ENCODE peak calls at places on chromosomes 4 and X, in five cellular contexts. O is right atrium auricular region, N is colonic mucosa, M is adrenal gland, P is cardiac muscle cell. U is an unnamed sample. For H3K4me1, the result is how much of the 10 kb centered on the place peaks cover.

GRCh38 chr4:58587856-58588255 is 1477.7 kb upstream of the IGFBP7 start:
- DNase-seq in O (no peak), N (no peak), M (no peak), P (no peak), U (peak)

GRCh38 chr4:113835005-113835404 is 73.5 kb upstream of the CAMK2D start:
- DNase-seq in O (no peak), N (no peak), M (no peak), P (no peak), U (no peak)

GRCh38 chr4:2069161-2069971 is 10.2 kb downstream of the NAT8L start:
- DNase-seq in O (no peak), N (no peak), M (no peak), P (no peak), U (no peak)

GRCh38 chr4:48141048-48141447 is 7.0 kb upstream of the TXK start:
- DNase-seq in O (no peak), N (no peak), M (no peak), P (peak), U (no peak)

GRCh38 chrX:134718329-134719317 is 60.4 kb upstream of the PLAC1 start:
- DNase-seq in O (no peak), N (no peak), M (no peak), P (no peak), U (peak)

GRCh38 chr4:79206660-79207059 is 119.2 kb downstream of the NAA11 start:
- DNase-seq in O (no peak), N (no peak), M (no peak), P (no peak), U (no peak)

GRCh38 chrX:19886888-19887531 is 390 bp downstream of the SH3KBP1 start:
- DNase-seq in O (no peak), N (peak), M (peak), P (peak), U (no peak)

GRCh38 chrX:44748014-44748413 is 95.8 kb upstream of the DUSP21 start:
- DNase-seq in O (no peak), N (no peak), M (no peak), P (no peak), U (no peak)

GRCh38 chrX:95762716-95763115 is 921.9 kb upstream of the DIAPH2 start:
- DNase-seq in O (no peak), N (no peak), M (no peak), P (peak), U (peak)

GRCh38 chr4:100189820-100190642 is at the start of gene DDIT4L:
- DNase-seq in O (peak), N (peak), M (peak), P (peak), U (peak)

GRCh38 chrX:150454508-150455219 is 91.5 kb downstream of the MAMLD1 start:
- DNase-seq in O (no peak), N (no peak), M (no peak), P (no peak), U (no peak)

GRCh38 chrX:40179333-40179732 is 81.6 kb upstream of the BCOR start:
- DNase-seq in O (no peak), N (no peak), M (no peak), P (no peak), U (no peak)

GRCh38 chr4:46975841-46976551 is 17.4 kb downstream of the GABRA4 start:
- DNase-seq in O (no peak), N (no peak), M (no peak), P (no peak), U (no peak)

GRCh38 chr4:17068396-17068795 is 170.0 kb upstream of the LDB2 start:
- DNase-seq in O (no peak), N (no peak), M (no peak), P (no peak), U (no peak)

GRCh38 chr4:36320130-36320902 is 38.9 kb downstream of the DTHD1 start:
- DNase-seq in O (no peak), N (no peak), M (no peak), P (no peak), U (no peak)

GRCh38 chrX:150693782-150694574 is 782 bp downstream of the MTMR1 start:
- DNase-seq in O (no peak), N (peak), M (peak), P (peak), U (peak)

GRCh38 chr4:145234086-145234694 is 53.8 kb upstream of the OTUD4 start:
- DNase-seq in O (no peak), N (peak), M (peak), P (peak), U (peak)

GRCh38 chr4:182105416-182105815 is 137.8 kb upstream of the TENM3 start:
- DNase-seq in O (no peak), N (no peak), M (no peak), P (no peak), U (no peak)

GRCh38 chrX:71128166-71128833 is 9.9 kb downstream of the MED12 start:
- DNase-seq in O (no peak), N (no peak), M (no peak), P (no peak), U (no peak)

GRCh38 chr4:154142664-154143063 is 348.9 kb downstream of the DCHS2 start:
- DNase-seq in O (no peak), N (no peak), M (no peak), P (no peak), U (no peak)

GRCh38 chr4:83378426-83378825 is 43.8 kb upstream of the HPSE start:
- DNase-seq in O (no peak), N (no peak), M (no peak), P (no peak), U (peak)

GRCh38 chr4:62410371-62411003 is 1210.4 kb downstream of the ADGRL3 start:
- DNase-seq in O (no peak), N (no peak), M (no peak), P (peak), U (no peak)

GRCh38 chr4:5707366-5708133 is 809 bp downstream of the EVC2 start:
- DNase-seq in O (no peak), N (no peak), M (no peak), P (no peak), U (no peak)
- H3K4me1 ChIP-seq in O (under half), N (under half), M (under half), P (under half), U (under half)

GRCh38 chrX:129239371-129239770 is 283.9 kb downstream of the SMARCA1 start:
- DNase-seq in O (no peak), N (no peak), M (no peak), P (no peak), U (no peak)

GRCh38 chrX:129230850-129231512 is 292.3 kb downstream of the SMARCA1 start:
- DNase-seq in O (no peak), N (no peak), M (no peak), P (peak), U (no peak)

GRCh38 chrX:129238011-129238410 is 285.3 kb downstream of the SMARCA1 start:
- DNase-seq in O (no peak), N (no peak), M (no peak), P (no peak), U (no peak)

GRCh38 chrX:129233791-129234190 is 289.5 kb downstream of the SMARCA1 start:
- DNase-seq in O (no peak), N (no peak), M (no peak), P (no peak), U (no peak)

GRCh38 chrX:129235903-129236302 is 287.4 kb downstream of the SMARCA1 start:
- DNase-seq in O (no peak), N (no peak), M (no peak), P (no peak), U (no peak)
- TF ChIP-seq CTCF in O (no peak), N (no peak), M (no peak), P (no peak), U (no peak)

GRCh38 chrX:130121505-130121800 is 11.2 kb upstream of the ELF4 start:
- DNase-seq in O (no peak), N (no peak), M (no peak), P (no peak), U (no peak)

GRCh38 chrX:130120321-130120731 is 10.0 kb upstream of the ELF4 start:
- DNase-seq in O (no peak), N (no peak), M (no peak), P (peak), U (no peak)

GRCh38 chrX:130118941-130119640 is 8.8 kb upstream of the ELF4 start:
- DNase-seq in O (no peak), N (no peak), M (no peak), P (no peak), U (no peak)

GRCh38 chrX:130118396-130118795 is 8.1 kb upstream of the ELF4 start:
- DNase-seq in O (no peak), N (no peak), M (no peak), P (no peak), U (no peak)

DNA sequence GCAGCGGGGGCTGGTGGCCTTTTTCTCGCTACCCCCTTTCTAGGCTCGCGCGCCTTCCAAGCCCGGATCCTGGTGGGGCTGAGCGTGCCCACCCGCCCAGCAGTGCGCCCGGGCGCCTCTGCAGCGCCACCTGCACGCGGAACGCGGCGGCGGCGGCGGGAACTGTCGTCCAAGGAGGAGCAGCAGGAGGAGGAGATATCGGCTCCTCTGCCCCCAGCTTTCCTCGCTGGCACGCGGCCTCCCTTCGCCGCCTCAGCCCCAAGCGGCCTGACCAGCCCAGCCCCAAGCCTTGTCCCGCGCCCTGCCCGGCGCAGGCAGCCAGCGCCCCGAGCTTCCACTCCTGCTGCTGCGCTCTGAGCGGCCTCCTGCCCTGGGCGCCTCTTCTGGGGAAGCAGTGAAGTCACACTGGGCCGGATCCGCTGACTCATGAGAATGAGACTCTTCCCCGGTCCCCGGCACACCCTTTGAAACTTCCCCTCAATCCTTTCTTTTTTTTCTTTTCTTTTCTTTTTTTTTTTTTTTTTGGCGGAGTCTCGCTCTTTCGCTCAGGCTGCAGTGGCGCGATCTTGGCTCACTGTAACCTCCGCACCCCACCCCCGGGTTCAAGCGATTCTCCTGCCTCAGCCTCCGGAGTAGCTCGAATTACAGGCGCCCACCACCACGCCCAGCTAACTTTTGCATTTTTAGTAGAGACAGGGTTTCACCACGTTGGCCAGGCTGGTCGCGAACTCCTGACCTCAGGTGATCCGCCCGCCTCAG is 10.6 kb upstream of the ELF4 start:
- DNase-seq in O (peak), N (peak), M (peak), P (peak), U (no peak)
- H3K4me3 ChIP-seq in O (peak), N (peak), M (peak), P (peak), U (no peak)

DNA sequence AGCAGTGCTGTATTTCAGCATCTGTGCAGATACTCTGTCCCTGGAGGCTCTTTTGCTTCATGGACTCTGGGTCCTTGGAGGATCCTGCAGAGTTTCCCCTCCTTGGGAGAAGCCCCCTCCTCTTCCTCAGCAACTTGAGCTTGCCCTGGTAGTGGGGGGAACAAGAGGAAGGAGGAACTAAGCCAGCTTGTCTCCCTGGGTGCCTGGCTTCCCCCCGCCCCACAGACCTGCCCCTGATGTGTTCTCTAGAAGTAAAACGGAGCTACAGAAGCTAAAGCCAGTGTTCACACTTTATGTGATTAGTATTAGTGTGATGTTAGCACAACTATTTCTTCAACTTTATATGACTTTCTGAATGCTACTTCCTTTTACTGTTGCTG is 10.6 kb downstream of the RGS12 start:
- DNase-seq in O (no peak), N (peak), M (no peak), P (no peak), U (no peak)
- H3K4me1 ChIP-seq in O (under half), N (under half), M (under half), P (half or more), U (under half)

U was measured in Caco-2.